ENCODE peak calls at places on chromosomes 5 and 9, in nine cellular contexts. Y is ovary, X is HCT116, N is sigmoid colon, K is breast epithelium, J is A549, E is spleen, L is heart left ventricle, U is transverse colon. V is an unnamed sample. For H3K4me1, the result is how much of the 10 kb centered on the place peaks cover.

GRCh38 chr9:126496781-126497667 is 116.7 kb upstream of the LMX1B start:
- DNase-seq in E (peak), J (no peak), U (no peak), L (no peak), K (no peak), Y (no peak), X (no peak), N (peak), V (no peak)

GRCh38 chr9:126474201-126474765 is 139.4 kb upstream of the LMX1B start:
- DNase-seq in E (no peak), X (no peak), J (no peak), K (no peak), L (no peak), Y (no peak), U (no peak), N (no peak), V (no peak)

GRCh38 chr9:16688814-16689213 is 181.7 kb downstream of the BNC2 start:
- DNase-seq in X (no peak), J (no peak), K (no peak), Y (no peak), U (no peak), E (no peak), L (no peak), N (no peak), V (no peak)

GRCh38 chr9:116935149-116935897 is 248.2 kb downstream of the TRIM32 start:
- DNase-seq in J (no peak), K (no peak), L (no peak), X (no peak), N (no peak), E (no peak), U (no peak), Y (no peak), V (no peak)

GRCh38 chr9:36316629-36317317 is 58.5 kb upstream of the GNE start:
- DNase-seq in X (no peak), U (peak), E (no peak), K (no peak), N (no peak), L (no peak), J (no peak), Y (no peak), V (no peak)

GRCh38 chr9:4297151-4297794 is 2.6 kb downstream of the GLIS3 start:
- DNase-seq in L (peak), K (peak), J (peak), N (peak), E (peak), U (peak), Y (peak), X (peak), V (peak)

GRCh38 chr5:20974423-20974822 is 986.4 kb upstream of the CDH18 start:
- DNase-seq in N (no peak), J (no peak), K (no peak), U (no peak), X (no peak), E (no peak), Y (no peak), L (no peak), V (no peak)

GRCh38 chr9:1087120-1087881 is 37.1 kb downstream of the DMRT2 start:
- DNase-seq in X (no peak), K (no peak), N (no peak), J (no peak), E (no peak), U (no peak), L (no peak), Y (no peak), V (no peak)

GRCh38 chr9:6917162-6917561 is 159.4 kb downstream of the KDM4C start:
- DNase-seq in N (no peak), Y (no peak), E (no peak), U (no peak), J (no peak), K (no peak), X (no peak), L (no peak), V (no peak)

GRCh38 chr9:127444283-127444920 is 6.8 kb downstream of the RPL12 start:
- DNase-seq in K (no peak), U (no peak), X (no peak), N (no peak), J (peak), Y (no peak), L (no peak), E (no peak), V (no peak)

GRCh38 chr5:169979871-169980270 is 424 bp downstream of the INSYN2B start:
- DNase-seq in L (no peak), Y (no peak), X (no peak), K (no peak), J (no peak), N (no peak), U (no peak), E (no peak), V (no peak)

GRCh38 chr5:163696270-163696887 is 191.0 kb downstream of the MAT2B start:
- DNase-seq in L (no peak), Y (no peak), N (no peak), E (no peak), K (no peak), X (peak), J (peak), U (peak), V (peak)

GRCh38 chr5:157987259-157987658 is 128.3 kb upstream of the CLINT1 start:
- DNase-seq in U (no peak), X (no peak), E (no peak), L (no peak), Y (no peak), J (no peak), N (no peak), K (no peak), V (no peak)

GRCh38 chr5:177444106-177445051 is 2.2 kb upstream of the PRR7 start:
- DNase-seq in L (no peak), U (no peak), X (no peak), J (no peak), K (no peak), E (peak), Y (no peak), N (no peak), V (no peak)

GRCh38 chr9:120977321-120977720 is 50.7 kb upstream of the TRAF1 start:
- DNase-seq in E (no peak), U (no peak), N (no peak), K (no peak), Y (no peak), X (no peak), L (no peak), J (no peak), V (no peak)

DNA sequence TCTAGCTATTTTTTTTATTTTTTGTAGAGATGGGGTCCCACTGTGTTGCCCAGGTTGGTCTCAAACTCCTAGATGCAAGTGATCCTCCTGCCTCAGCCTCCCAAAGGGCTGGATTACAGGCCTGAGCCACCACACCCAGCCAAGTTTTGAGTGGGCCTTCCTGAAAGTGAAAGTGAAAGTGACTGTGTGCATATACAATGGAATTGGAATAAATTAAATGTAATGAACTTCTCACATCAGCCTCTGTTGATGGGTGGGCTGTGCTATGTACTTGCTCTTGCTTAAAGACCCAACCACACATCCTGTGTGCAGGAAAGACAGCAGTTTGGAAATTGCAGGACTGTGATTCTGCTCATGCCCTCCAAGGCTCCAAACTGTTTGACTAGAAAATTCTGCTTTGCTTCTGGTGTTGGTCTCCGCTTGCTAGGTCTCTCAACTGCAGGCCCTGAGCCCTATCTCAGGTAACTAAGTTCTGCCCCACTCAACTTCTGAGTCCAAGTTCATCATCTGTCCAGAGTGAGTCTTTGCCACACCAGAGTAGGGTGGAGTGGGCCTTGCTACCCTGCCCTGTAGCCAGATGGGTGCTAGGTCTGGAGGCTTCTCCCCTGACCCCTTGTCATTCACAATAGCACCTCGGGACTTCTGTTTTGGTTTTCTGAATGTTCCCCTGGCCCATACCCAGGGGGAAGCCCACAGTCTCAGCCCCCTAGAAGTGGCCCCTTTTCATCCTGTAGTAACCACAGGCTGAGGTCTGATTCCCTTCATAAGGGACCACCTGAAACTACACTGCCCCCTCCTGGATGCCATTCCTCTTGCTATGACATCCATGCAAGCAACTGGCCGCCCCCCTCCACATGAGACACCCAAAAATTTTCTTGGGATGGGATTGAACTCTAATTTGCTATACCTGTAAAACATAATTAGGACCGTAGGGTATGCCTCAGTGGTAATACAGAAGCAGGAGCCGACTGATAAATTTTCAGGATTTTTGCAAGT is 36.5 kb upstream of the RAD23B start:
- DNase-seq in Y (no peak), K (no peak), L (no peak), J (peak), E (no peak), U (no peak), X (no peak), N (no peak), V (no peak)
- TF ChIP-seq CTCF in Y (no peak), K (no peak), L (no peak), J (peak), E (no peak), U (no peak), X (no peak), N (no peak), V (no peak)

DNA sequence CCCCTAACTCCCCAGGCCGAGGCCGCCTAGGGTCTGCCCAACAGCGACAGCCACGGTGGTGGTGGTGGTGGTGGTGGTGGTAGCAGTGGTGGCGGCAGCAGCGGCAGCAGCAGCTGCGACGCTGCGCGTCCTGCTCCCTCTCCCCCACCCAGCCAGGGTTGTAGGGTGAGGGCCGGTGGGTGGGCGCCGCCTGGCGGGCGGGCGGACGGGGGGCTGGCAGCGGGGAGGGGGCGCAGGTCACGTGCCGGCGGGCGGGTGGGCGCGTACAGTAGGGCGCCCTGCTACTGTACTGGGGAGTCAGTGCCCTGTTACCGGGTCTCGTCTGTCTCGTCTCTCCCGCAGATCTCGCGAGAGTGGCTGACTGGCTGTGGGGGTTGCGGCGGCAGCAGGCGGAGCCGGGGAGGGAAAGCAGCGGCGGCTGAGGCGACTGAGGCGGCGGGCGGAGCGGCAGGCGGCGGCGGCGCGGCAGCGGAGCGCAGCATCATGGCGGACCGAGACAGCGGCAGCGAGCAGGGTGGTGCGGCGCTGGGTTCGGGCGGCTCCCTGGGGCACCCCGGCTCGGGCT is at the start of gene PURA:
- DNase-seq in Y (peak), K (peak), X (peak), U (peak), N (peak), E (peak), J (peak), L (peak), V (peak)
- TF ChIP-seq POLR2A in Y (peak), K (peak), X (no peak), U (peak), N (peak), E (no peak), J (peak), L (no peak), V (no peak)

DNA sequence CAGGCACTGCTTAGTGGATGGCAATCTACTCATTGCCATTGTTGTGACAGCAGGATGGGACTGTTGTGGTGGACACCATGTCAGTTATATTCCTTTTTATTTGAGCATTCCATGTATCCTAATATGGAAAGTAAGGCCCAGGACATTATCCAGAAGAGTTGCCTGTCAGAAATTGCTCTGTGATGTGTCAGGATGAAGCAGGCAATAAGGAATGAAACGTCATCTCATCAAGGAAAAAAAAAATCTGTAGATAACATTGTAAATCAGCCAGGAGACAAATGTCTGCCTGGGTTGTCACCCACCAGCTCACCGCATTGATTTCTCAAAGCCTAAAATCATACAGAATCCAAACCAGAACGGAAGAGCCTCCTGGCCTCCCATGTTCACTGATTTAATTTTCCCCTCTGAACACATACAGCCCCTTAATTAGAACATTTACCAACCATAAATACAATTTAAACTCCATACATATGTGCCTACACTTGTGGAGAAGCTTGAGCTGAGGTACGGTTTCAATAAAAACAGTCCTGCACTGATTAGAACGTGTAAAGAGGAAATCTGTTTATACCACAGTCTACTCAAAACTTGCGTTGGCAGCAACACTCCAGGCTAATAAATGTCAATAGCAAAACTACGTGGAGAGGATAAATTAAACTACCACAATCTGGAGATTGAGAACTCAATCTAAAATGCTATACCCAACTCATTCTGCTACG is 73.9 kb downstream of the FOXD1 start:
- DNase-seq in X (no peak), K (no peak), J (peak), L (no peak), U (no peak), N (no peak), Y (no peak), E (no peak), V (no peak)
- H3K4me1 ChIP-seq in X (half or more), K (under half), J (under half), L (under half), U (under half), N (under half), Y (under half), E (under half), V (under half)

GRCh38 chr5:146623657-146624056 is 107.7 kb upstream of the GPR151 start:
- DNase-seq in K (no peak), N (no peak), E (no peak), Y (no peak), U (no peak), J (no peak), X (no peak), L (no peak), V (no peak)

GRCh38 chr5:146623009-146623408 is 107.0 kb upstream of the GPR151 start:
- DNase-seq in L (no peak), N (no peak), X (no peak), K (no peak), Y (no peak), U (no peak), E (no peak), J (no peak), V (no peak)

GRCh38 chr5:146624179-146624578 is 108.2 kb upstream of the GPR151 start:
- DNase-seq in L (no peak), U (no peak), Y (no peak), E (no peak), K (no peak), X (no peak), N (no peak), J (no peak), V (no peak)

GRCh38 chr5:146620663-146621051 is 104.7 kb upstream of the GPR151 start:
- DNase-seq in Y (no peak), L (no peak), X (no peak), J (no peak), N (no peak), U (no peak), E (no peak), K (no peak), V (no peak)

GRCh38 chr5:146622391-146622790 is 106.4 kb upstream of the GPR151 start:
- DNase-seq in E (no peak), K (no peak), Y (no peak), N (no peak), U (no peak), J (no peak), X (no peak), L (no peak), V (no peak)
- TF ChIP-seq CTCF in E (no peak), K (no peak), Y (no peak), N (no peak), U (peak), J (peak), X (peak), L (no peak), V (no peak)